ENCODE peak calls at places on chromosomes 3 and 15, in five cellular contexts. One of them, this sample, is unnamed.

GRCh38 chr3:104896624-104897023 is 470.1 kb upstream of the ALCAM start:
- DNase-seq in cardiac fibroblast: no peak
- DNase-seq in aorta: no peak
- DNase-seq in BJ: no peak
- DNase-seq in cardiac muscle cell: no peak
- DNase-seq in this sample: no peak

GRCh38 chr3:155370198-155370597 is 76.7 kb upstream of the STRIT1 start:
- DNase-seq in BJ: no peak
- DNase-seq in cardiac muscle cell: no peak
- DNase-seq in cardiac fibroblast: no peak
- DNase-seq in aorta: no peak
- DNase-seq in this sample: no peak

GRCh38 chr3:125163739-125164601 is 48.6 kb downstream of the SLC12A8 start:
- DNase-seq in cardiac fibroblast: peak; percentile 61
- DNase-seq in aorta: no peak
- DNase-seq in BJ: no peak
- DNase-seq in cardiac muscle cell: peak; percentile 66
- DNase-seq in this sample: no peak

GRCh38 chr15:87227846-87228245 is 1028.7 kb downstream of the NTRK3 start:
- DNase-seq in cardiac fibroblast: no peak
- DNase-seq in BJ: no peak
- DNase-seq in aorta: no peak
- DNase-seq in cardiac muscle cell: no peak
- DNase-seq in this sample: no peak

GRCh38 chr3:65030847-65031463 is 343.2 kb upstream of the ADAMTS9 start:
- DNase-seq in cardiac muscle cell: no peak
- DNase-seq in aorta: no peak
- DNase-seq in cardiac fibroblast: peak; percentile 33
- DNase-seq in BJ: peak; percentile 47
- DNase-seq in this sample: peak; percentile 67

GRCh38 chr15:78617131-78617915 is 3.5 kb downstream of the CHRNA3 start:
- DNase-seq in aorta: no peak
- DNase-seq in cardiac muscle cell: no peak
- DNase-seq in cardiac fibroblast: no peak
- DNase-seq in BJ: no peak
- DNase-seq in this sample: no peak

GRCh38 chr3:152334761-152335160 is 66.0 kb downstream of the MBNL1 start:
- DNase-seq in cardiac muscle cell: no peak
- DNase-seq in aorta: no peak
- DNase-seq in cardiac fibroblast: no peak
- DNase-seq in BJ: no peak
- DNase-seq in this sample: no peak

GRCh38 chr15:83733691-83734090 is 79.8 kb downstream of the ADAMTSL3 start:
- DNase-seq in BJ: no peak
- DNase-seq in cardiac fibroblast: no peak
- DNase-seq in cardiac muscle cell: no peak
- DNase-seq in aorta: no peak
- DNase-seq in this sample: no peak

GRCh38 chr3:120433662-120434331 is 17.0 kb downstream of the FSTL1 start:
- DNase-seq in aorta: no peak
- DNase-seq in cardiac fibroblast: no peak
- DNase-seq in BJ: no peak
- DNase-seq in cardiac muscle cell: no peak
- DNase-seq in this sample: no peak

GRCh38 chr3:120438216-120438615 is 12.6 kb downstream of the FSTL1 start:
- DNase-seq in aorta: no peak
- DNase-seq in cardiac fibroblast: no peak
- DNase-seq in cardiac muscle cell: no peak
- DNase-seq in BJ: no peak
- DNase-seq in this sample: no peak

GRCh38 chr3:120437559-120437958 is 13.2 kb downstream of the FSTL1 start:
- DNase-seq in cardiac muscle cell: no peak
- DNase-seq in aorta: no peak
- DNase-seq in cardiac fibroblast: no peak
- DNase-seq in BJ: no peak
- DNase-seq in this sample: no peak

GRCh38 chr3:120436523-120437050 is 14.2 kb downstream of the FSTL1 start:
- DNase-seq in BJ: no peak
- DNase-seq in aorta: no peak
- DNase-seq in cardiac fibroblast: no peak
- DNase-seq in cardiac muscle cell: no peak
- DNase-seq in this sample: no peak

GRCh38 chr3:120435621-120436020 is 15.2 kb downstream of the FSTL1 start:
- DNase-seq in aorta: no peak
- DNase-seq in cardiac fibroblast: peak; percentile 71
- DNase-seq in cardiac muscle cell: no peak
- DNase-seq in BJ: no peak
- DNase-seq in this sample: no peak
- H3K4me3 ChIP-seq in aorta: no peak overlapping the region
- H3K4me3 ChIP-seq in cardiac fibroblast: no peak overlapping the region
- H3K4me3 ChIP-seq in cardiac muscle cell: no peak overlapping the region
- H3K4me3 ChIP-seq in BJ: no peak overlapping the region
- H3K4me3 ChIP-seq in this sample: no peak overlapping the region

GRCh38 chr15:96334705-96335428 is 4.4 kb downstream of the NR2F2 start:
- DNase-seq in cardiac fibroblast: no peak
- DNase-seq in BJ: no peak
- DNase-seq in aorta: no peak
- DNase-seq in cardiac muscle cell: no peak
- DNase-seq in this sample: no peak

GRCh38 chr15:96336643-96337353 is 6.3 kb downstream of the NR2F2 start:
- DNase-seq in cardiac muscle cell: no peak
- DNase-seq in cardiac fibroblast: peak; percentile 48
- DNase-seq in BJ: no peak
- DNase-seq in aorta: no peak
- DNase-seq in this sample: no peak

GRCh38 chr15:96335429-96335807 is 4.9 kb downstream of the NR2F2 start:
- DNase-seq in aorta: no peak
- DNase-seq in BJ: no peak
- DNase-seq in cardiac fibroblast: no peak
- DNase-seq in cardiac muscle cell: no peak
- DNase-seq in this sample: no peak

GRCh38 chr15:96337354-96337990 is 7.0 kb downstream of the NR2F2 start:
- DNase-seq in cardiac fibroblast: no peak
- DNase-seq in cardiac muscle cell: no peak
- DNase-seq in BJ: no peak
- DNase-seq in aorta: no peak
- DNase-seq in this sample: no peak

DNA sequence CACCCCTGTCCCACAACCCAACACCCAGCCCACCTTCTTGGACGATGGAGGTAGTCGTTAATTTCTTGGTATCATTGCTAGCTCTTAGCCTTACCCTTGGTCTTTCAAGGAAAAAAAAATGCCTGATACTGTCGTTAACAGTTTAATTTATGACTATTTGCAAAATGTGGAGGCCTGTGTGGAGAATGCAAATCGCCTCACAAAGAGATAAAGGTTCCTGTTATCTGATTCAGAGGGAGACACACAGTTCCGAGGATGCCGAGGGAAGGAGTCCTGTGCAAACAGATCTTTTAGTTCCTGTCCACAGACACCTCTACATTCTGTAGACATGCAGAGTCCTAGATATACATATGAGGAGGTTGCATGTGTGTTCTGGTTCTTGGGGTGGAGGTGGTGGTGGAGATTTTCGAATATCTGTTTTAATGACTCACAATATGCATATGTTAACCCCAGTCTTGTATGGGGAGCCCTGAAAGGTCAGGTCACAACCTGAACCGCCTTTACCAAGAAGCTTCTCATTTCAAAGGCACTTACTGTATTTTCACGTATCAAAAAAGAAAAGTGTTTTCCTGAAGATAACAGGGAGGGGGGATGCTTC is 5.6 kb downstream of the NR2F2 start:
- DNase-seq in aorta: no peak
- DNase-seq in cardiac muscle cell: no peak
- DNase-seq in cardiac fibroblast: no peak
- DNase-seq in BJ: no peak
- DNase-seq in this sample: no peak
- H3K4me3 ChIP-seq in aorta: peak overlapping the region; percentile 98
- H3K4me3 ChIP-seq in cardiac muscle cell: no peak overlapping the region
- H3K4me3 ChIP-seq in cardiac fibroblast: peak overlapping the region; percentile 83
- H3K4me3 ChIP-seq in BJ: peak overlapping the region; percentile 66
- H3K4me3 ChIP-seq in this sample: peak overlapping the region; percentile 93

GRCh38 chr3:27632431-27633223 is 89.5 kb downstream of the EOMES start:
- DNase-seq in cardiac fibroblast: peak; percentile 72
- DNase-seq in cardiac muscle cell: no peak
- DNase-seq in BJ: no peak
- DNase-seq in aorta: peak; percentile 73
- DNase-seq in this sample: no peak
- H3K4me3 ChIP-seq in cardiac fibroblast: peak overlapping the region; percentile 37
- H3K4me3 ChIP-seq in cardiac muscle cell: no peak overlapping the region
- H3K4me3 ChIP-seq in BJ: peak overlapping the region; percentile 49
- H3K4me3 ChIP-seq in aorta: peak overlapping the region; percentile 52
- H3K4me3 ChIP-seq in this sample: peak overlapping the region; percentile 39

DNA sequence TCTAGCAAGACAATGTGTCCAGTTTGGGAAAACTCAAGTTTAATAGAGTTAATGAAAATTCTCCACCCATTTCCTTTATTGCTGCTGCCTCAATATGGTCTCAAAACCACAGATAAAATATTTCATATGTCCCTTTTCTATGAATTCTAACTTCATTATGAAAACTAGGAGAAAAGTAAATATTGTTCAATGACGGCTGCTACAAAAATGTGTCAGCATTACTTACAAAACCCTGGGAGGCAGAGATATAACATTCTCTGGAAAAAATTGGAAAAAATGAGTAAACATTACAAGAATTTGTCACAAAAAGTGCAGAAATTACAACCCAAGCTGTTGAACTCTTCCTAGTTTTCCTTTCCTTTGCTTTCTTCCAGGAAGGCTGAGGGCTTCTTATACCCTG is 22.2 kb upstream of the FBN1 start:
- DNase-seq in BJ: peak; percentile 31
- DNase-seq in cardiac fibroblast: peak; percentile 70
- DNase-seq in aorta: no peak
- DNase-seq in cardiac muscle cell: no peak
- DNase-seq in this sample: no peak
- H3K4me3 ChIP-seq in BJ: no peak overlapping the region
- H3K4me3 ChIP-seq in cardiac fibroblast: no peak overlapping the region
- H3K4me3 ChIP-seq in aorta: no peak overlapping the region
- H3K4me3 ChIP-seq in cardiac muscle cell: no peak overlapping the region
- H3K4me3 ChIP-seq in this sample: no peak overlapping the region

This sample was measured in skeletal muscle cell.